ENCODE peak calls at places on chromosomes 2 and 18, in seven cellular contexts. One of them, this sample, is unnamed.

GRCh38 chr2:172083725-172084483 is 1.4 kb upstream of the DLX1 start:
- ATAC-seq in CD4-positive, CD25-positive, alpha-beta regulatory T cell: no peak
- ATAC-seq in foreskin keratinocyte: no peak
- ATAC-seq in aorta: no peak
- ATAC-seq in body of pancreas: no peak
- ATAC-seq in lung: no peak
- ATAC-seq in HCT116: peak
- ATAC-seq in this sample: no peak

GRCh38 chr18:39998332-39998731 is 1956.7 kb upstream of the PIK3C3 start:
- ATAC-seq in CD4-positive, CD25-positive, alpha-beta regulatory T cell: no peak
- ATAC-seq in foreskin keratinocyte: no peak
- ATAC-seq in aorta: no peak
- ATAC-seq in body of pancreas: no peak
- ATAC-seq in lung: no peak
- ATAC-seq in HCT116: no peak
- ATAC-seq in this sample: no peak

GRCh38 chr2:69715964-69716363 is 26.0 kb upstream of the ANXA4 start:
- ATAC-seq in CD4-positive, CD25-positive, alpha-beta regulatory T cell: no peak
- ATAC-seq in foreskin keratinocyte: peak
- ATAC-seq in aorta: no peak
- ATAC-seq in body of pancreas: no peak
- ATAC-seq in lung: no peak
- ATAC-seq in HCT116: no peak
- ATAC-seq in this sample: no peak

GRCh38 chr2:74391209-74391579 is 11.1 kb upstream of the DCTN1 start:
- ATAC-seq in CD4-positive, CD25-positive, alpha-beta regulatory T cell: peak
- ATAC-seq in foreskin keratinocyte: peak
- ATAC-seq in aorta: peak
- ATAC-seq in body of pancreas: peak
- ATAC-seq in lung: peak
- ATAC-seq in HCT116: no peak
- ATAC-seq in this sample: peak

GRCh38 chr2:25566694-25567093 is 106.7 kb downstream of the DTNB start:
- ATAC-seq in CD4-positive, CD25-positive, alpha-beta regulatory T cell: no peak
- ATAC-seq in foreskin keratinocyte: no peak
- ATAC-seq in aorta: no peak
- ATAC-seq in body of pancreas: no peak
- ATAC-seq in lung: peak
- ATAC-seq in HCT116: no peak
- ATAC-seq in this sample: no peak

GRCh38 chr2:169839954-169840746 is 12.9 kb downstream of the UBR3 start:
- ATAC-seq in CD4-positive, CD25-positive, alpha-beta regulatory T cell: no peak
- ATAC-seq in foreskin keratinocyte: peak
- ATAC-seq in aorta: peak
- ATAC-seq in body of pancreas: no peak
- ATAC-seq in lung: no peak
- ATAC-seq in HCT116: peak
- ATAC-seq in this sample: peak

GRCh38 chr2:137912358-137912757 is 51.9 kb upstream of the HNMT start:
- ATAC-seq in CD4-positive, CD25-positive, alpha-beta regulatory T cell: no peak
- ATAC-seq in foreskin keratinocyte: no peak
- ATAC-seq in aorta: no peak
- ATAC-seq in body of pancreas: no peak
- ATAC-seq in lung: no peak
- ATAC-seq in HCT116: no peak
- ATAC-seq in this sample: no peak

GRCh38 chr18:44474596-44474995 is 206.1 kb upstream of the SETBP1 start:
- ATAC-seq in CD4-positive, CD25-positive, alpha-beta regulatory T cell: no peak
- ATAC-seq in foreskin keratinocyte: no peak
- ATAC-seq in aorta: no peak
- ATAC-seq in body of pancreas: no peak
- ATAC-seq in lung: no peak
- ATAC-seq in HCT116: no peak
- ATAC-seq in this sample: no peak

GRCh38 chr2:157838442-157839161 is 37.5 kb downstream of the ACVR1 start:
- ATAC-seq in CD4-positive, CD25-positive, alpha-beta regulatory T cell: peak
- ATAC-seq in foreskin keratinocyte: peak
- ATAC-seq in aorta: peak
- ATAC-seq in body of pancreas: peak
- ATAC-seq in lung: peak
- ATAC-seq in HCT116: peak
- ATAC-seq in this sample: peak

GRCh38 chr2:116440104-116440653 is 1374.3 kb upstream of the DDX18 start:
- ATAC-seq in CD4-positive, CD25-positive, alpha-beta regulatory T cell: no peak
- ATAC-seq in foreskin keratinocyte: no peak
- ATAC-seq in aorta: no peak
- ATAC-seq in body of pancreas: no peak
- ATAC-seq in lung: no peak
- ATAC-seq in HCT116: no peak
- ATAC-seq in this sample: no peak

GRCh38 chr18:5424903-5425302 is 118.9 kb downstream of the EPB41L3 start:
- ATAC-seq in CD4-positive, CD25-positive, alpha-beta regulatory T cell: no peak
- ATAC-seq in foreskin keratinocyte: peak
- ATAC-seq in aorta: no peak
- ATAC-seq in body of pancreas: no peak
- ATAC-seq in lung: no peak
- ATAC-seq in HCT116: no peak
- ATAC-seq in this sample: no peak

GRCh38 chr2:116718451-116718850 is 1096.0 kb upstream of the DDX18 start:
- ATAC-seq in CD4-positive, CD25-positive, alpha-beta regulatory T cell: no peak
- ATAC-seq in foreskin keratinocyte: no peak
- ATAC-seq in aorta: no peak
- ATAC-seq in body of pancreas: no peak
- ATAC-seq in lung: no peak
- ATAC-seq in HCT116: no peak
- ATAC-seq in this sample: no peak

GRCh38 chr18:35620765-35621164 is 39.2 kb downstream of the GALNT1 start:
- ATAC-seq in CD4-positive, CD25-positive, alpha-beta regulatory T cell: no peak
- ATAC-seq in foreskin keratinocyte: no peak
- ATAC-seq in aorta: peak
- ATAC-seq in body of pancreas: peak
- ATAC-seq in lung: no peak
- ATAC-seq in HCT116: no peak
- ATAC-seq in this sample: no peak

GRCh38 chr18:36028859-36029258 is 38.5 kb downstream of the RPRD1A start:
- ATAC-seq in CD4-positive, CD25-positive, alpha-beta regulatory T cell: no peak
- ATAC-seq in foreskin keratinocyte: no peak
- ATAC-seq in aorta: no peak
- ATAC-seq in body of pancreas: peak
- ATAC-seq in lung: no peak
- ATAC-seq in HCT116: no peak
- ATAC-seq in this sample: no peak

GRCh38 chr2:161905389-161906046 is 168.5 kb downstream of the DPP4 start:
- ATAC-seq in CD4-positive, CD25-positive, alpha-beta regulatory T cell: no peak
- ATAC-seq in foreskin keratinocyte: peak
- ATAC-seq in aorta: no peak
- ATAC-seq in body of pancreas: no peak
- ATAC-seq in lung: no peak
- ATAC-seq in HCT116: no peak
- ATAC-seq in this sample: no peak

GRCh38 chr2:43313642-43314017 is 87.2 kb upstream of the ZFP36L2 start:
- ATAC-seq in CD4-positive, CD25-positive, alpha-beta regulatory T cell: no peak
- ATAC-seq in foreskin keratinocyte: no peak
- ATAC-seq in aorta: peak
- ATAC-seq in body of pancreas: peak
- ATAC-seq in lung: no peak
- ATAC-seq in HCT116: peak
- ATAC-seq in this sample: no peak
- H3K27ac ChIP-seq in CD4-positive, CD25-positive, alpha-beta regulatory T cell: no peak
- H3K27ac ChIP-seq in foreskin keratinocyte: no peak
- H3K27ac ChIP-seq in aorta: peak
- H3K27ac ChIP-seq in body of pancreas: peak
- H3K27ac ChIP-seq in lung: peak
- H3K27ac ChIP-seq in HCT116: peak
- H3K27ac ChIP-seq in this sample: peak

GRCh38 chr2:60957643-60958042 is 59.9 kb upstream of the PEX13 start:
- ATAC-seq in CD4-positive, CD25-positive, alpha-beta regulatory T cell: no peak
- ATAC-seq in foreskin keratinocyte: peak
- ATAC-seq in aorta: no peak
- ATAC-seq in body of pancreas: peak
- ATAC-seq in lung: no peak
- ATAC-seq in HCT116: no peak
- ATAC-seq in this sample: no peak
- H3K27ac ChIP-seq in CD4-positive, CD25-positive, alpha-beta regulatory T cell: no peak
- H3K27ac ChIP-seq in foreskin keratinocyte: peak
- H3K27ac ChIP-seq in aorta: no peak
- H3K27ac ChIP-seq in body of pancreas: no peak
- H3K27ac ChIP-seq in lung: no peak
- H3K27ac ChIP-seq in HCT116: no peak
- H3K27ac ChIP-seq in this sample: no peak

DNA sequence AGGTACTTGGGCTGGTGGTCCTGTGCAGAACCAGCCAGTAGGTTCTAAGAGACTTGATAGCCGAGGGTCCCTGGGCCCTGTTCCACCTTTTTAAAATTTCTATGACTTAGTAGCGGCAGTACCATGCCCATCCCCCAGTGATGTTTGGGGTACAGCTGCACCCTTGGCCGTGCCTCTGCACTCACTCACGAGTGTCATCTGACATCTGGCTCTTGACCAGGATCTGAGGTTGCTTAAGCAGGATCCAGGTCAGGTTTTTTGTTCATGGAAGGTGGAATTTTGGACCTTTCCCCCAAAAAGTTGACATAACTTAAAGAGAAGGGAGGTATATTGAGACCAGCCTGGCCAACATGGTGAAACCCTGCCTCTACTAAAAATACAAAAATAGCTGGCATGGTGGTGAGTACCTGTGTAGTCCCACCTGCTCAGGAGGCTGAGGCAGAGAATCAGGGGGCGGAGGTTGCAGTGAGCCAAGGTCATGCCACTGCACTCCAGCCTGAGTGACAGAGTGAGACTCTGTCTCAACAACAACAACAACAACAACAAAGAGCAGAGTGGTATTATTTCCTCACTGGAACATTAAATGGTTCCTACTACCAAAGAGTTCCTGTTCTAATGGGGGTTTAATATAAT is 163.6 kb downstream of the NEDD4L start:
- ATAC-seq in CD4-positive, CD25-positive, alpha-beta regulatory T cell: no peak
- ATAC-seq in foreskin keratinocyte: no peak
- ATAC-seq in aorta: no peak
- ATAC-seq in body of pancreas: no peak
- ATAC-seq in lung: no peak
- ATAC-seq in HCT116: no peak
- ATAC-seq in this sample: no peak
- H3K27ac ChIP-seq in CD4-positive, CD25-positive, alpha-beta regulatory T cell: no peak
- H3K27ac ChIP-seq in foreskin keratinocyte: no peak
- H3K27ac ChIP-seq in aorta: no peak
- H3K27ac ChIP-seq in body of pancreas: no peak
- H3K27ac ChIP-seq in lung: no peak
- H3K27ac ChIP-seq in HCT116: no peak
- H3K27ac ChIP-seq in this sample: peak

GRCh38 chr2:118969734-118970395 is 27.9 kb downstream of the MARCO start:
- ATAC-seq in CD4-positive, CD25-positive, alpha-beta regulatory T cell: no peak
- ATAC-seq in foreskin keratinocyte: no peak
- ATAC-seq in aorta: no peak
- ATAC-seq in body of pancreas: no peak
- ATAC-seq in lung: no peak
- ATAC-seq in HCT116: no peak
- ATAC-seq in this sample: no peak
- H3K27ac ChIP-seq in CD4-positive, CD25-positive, alpha-beta regulatory T cell: no peak
- H3K27ac ChIP-seq in foreskin keratinocyte: peak
- H3K27ac ChIP-seq in aorta: no peak
- H3K27ac ChIP-seq in body of pancreas: no peak
- H3K27ac ChIP-seq in lung: no peak
- H3K27ac ChIP-seq in HCT116: no peak
- H3K27ac ChIP-seq in this sample: no peak

GRCh38 chr2:204726831-204727230 is 181.6 kb downstream of the PARD3B start:
- ATAC-seq in CD4-positive, CD25-positive, alpha-beta regulatory T cell: no peak
- ATAC-seq in foreskin keratinocyte: no peak
- ATAC-seq in aorta: no peak
- ATAC-seq in body of pancreas: no peak
- ATAC-seq in lung: no peak
- ATAC-seq in HCT116: no peak
- ATAC-seq in this sample: no peak

GRCh38 chr2:204730588-204730987 is 185.3 kb downstream of the PARD3B start:
- ATAC-seq in CD4-positive, CD25-positive, alpha-beta regulatory T cell: no peak
- ATAC-seq in foreskin keratinocyte: no peak
- ATAC-seq in aorta: no peak
- ATAC-seq in body of pancreas: no peak
- ATAC-seq in lung: no peak
- ATAC-seq in HCT116: no peak
- ATAC-seq in this sample: no peak

GRCh38 chr2:204731996-204732395 is 186.7 kb downstream of the PARD3B start:
- ATAC-seq in CD4-positive, CD25-positive, alpha-beta regulatory T cell: no peak
- ATAC-seq in foreskin keratinocyte: no peak
- ATAC-seq in aorta: no peak
- ATAC-seq in body of pancreas: no peak
- ATAC-seq in lung: no peak
- ATAC-seq in HCT116: no peak
- ATAC-seq in this sample: no peak

GRCh38 chr2:204725693-204726092 is 180.4 kb downstream of the PARD3B start:
- ATAC-seq in CD4-positive, CD25-positive, alpha-beta regulatory T cell: no peak
- ATAC-seq in foreskin keratinocyte: no peak
- ATAC-seq in aorta: no peak
- ATAC-seq in body of pancreas: no peak
- ATAC-seq in lung: no peak
- ATAC-seq in HCT116: no peak
- ATAC-seq in this sample: no peak

GRCh38 chr2:204727368-204727767 is 182.1 kb downstream of the PARD3B start:
- ATAC-seq in CD4-positive, CD25-positive, alpha-beta regulatory T cell: no peak
- ATAC-seq in foreskin keratinocyte: no peak
- ATAC-seq in aorta: no peak
- ATAC-seq in body of pancreas: no peak
- ATAC-seq in lung: no peak
- ATAC-seq in HCT116: no peak
- ATAC-seq in this sample: no peak
- H3K27ac ChIP-seq in CD4-positive, CD25-positive, alpha-beta regulatory T cell: no peak
- H3K27ac ChIP-seq in foreskin keratinocyte: no peak
- H3K27ac ChIP-seq in aorta: no peak
- H3K27ac ChIP-seq in body of pancreas: no peak
- H3K27ac ChIP-seq in lung: no peak
- H3K27ac ChIP-seq in HCT116: no peak
- H3K27ac ChIP-seq in this sample: no peak